ENCODE peak calls at places on chromosomes 6 and 20, in six cellular contexts. P, O, Z, I, X and B are unnamed samples.

GRCh38 chr20:29408034-29408695 is 1849.3 kb upstream of the DEFB115 start:
- DNase-seq in P (no peak), O (no peak), Z (no peak), I (no peak), X (no peak), B (no peak)

GRCh38 chr20:32737371-32738223 is 5.7 kb downstream of the COMMD7 start:
- DNase-seq in P (no peak), O (no peak), Z (no peak), I (no peak), X (no peak), B (peak; percentile 91)

GRCh38 chr6:170266061-170266825 is 24.6 kb downstream of the DLL1 start:
- DNase-seq in P (no peak), O (no peak), Z (peak; percentile 21), I (no peak), X (no peak), B (no peak)

GRCh38 chr20:23174821-23175220 is 88.7 kb upstream of the CD93 start:
- DNase-seq in P (no peak), O (no peak), Z (no peak), I (no peak), X (no peak), B (no peak)

GRCh38 chr6:25596928-25597818 is 54.8 kb upstream of the SCGN start:
- DNase-seq in P (no peak), O (no peak), Z (no peak), I (no peak), X (no peak), B (no peak)

GRCh38 chr6:85421963-85422362 is 27.9 kb upstream of the NT5E start:
- DNase-seq in P (no peak), O (no peak), Z (no peak), I (no peak), X (no peak), B (no peak)

GRCh38 chr6:134379086-134379485 is 61.2 kb upstream of the SGK1 start:
- DNase-seq in P (peak; percentile 86), O (no peak), Z (peak; percentile 60), I (no peak), X (no peak), B (no peak)

GRCh38 chr20:45406260-45407066 is 1.6 kb upstream of the DBNDD2 start:
- DNase-seq in P (peak; percentile 85), O (peak; percentile 94), Z (peak; percentile 83), I (no peak), X (peak; percentile 84), B (no peak)

GRCh38 chr20:2387180-2387577 is 6.5 kb downstream of the TGM6 start:
- DNase-seq in P (peak; percentile 74), O (no peak), Z (no peak), I (no peak), X (no peak), B (peak; percentile 43)

GRCh38 chr6:431986-432385 is 40.4 kb downstream of the IRF4 start:
- DNase-seq in P (no peak), O (no peak), Z (no peak), I (no peak), X (no peak), B (peak; percentile 38)

GRCh38 chr6:3341467-3341866 is 82.7 kb downstream of the PSMG4 start:
- DNase-seq in P (peak; percentile 54), O (no peak), Z (no peak), I (no peak), X (peak; percentile 60), B (peak; percentile 95)

GRCh38 chr6:114862809-114863208 is 520.0 kb upstream of the HS3ST5 start:
- DNase-seq in P (no peak), O (no peak), Z (no peak), I (no peak), X (no peak), B (peak; percentile 0)

GRCh38 chr6:132496519-132497180 is 16.3 kb downstream of the STX7 start:
- DNase-seq in P (no peak), O (no peak), Z (no peak), I (no peak), X (no peak), B (no peak)

GRCh38 chr6:154555075-154555677 is 44.7 kb upstream of the CNKSR3 start:
- DNase-seq in P (no peak), O (no peak), Z (no peak), I (no peak), X (no peak), B (no peak)

GRCh38 chr20:3081641-3082040 is 2.9 kb downstream of the AVP start:
- DNase-seq in P (no peak), O (no peak), Z (no peak), I (no peak), X (no peak), B (no peak)

GRCh38 chr6:152068622-152069261 is 261.3 kb downstream of the ESR1 start:
- DNase-seq in P (no peak), O (no peak), Z (no peak), I (no peak), X (no peak), B (no peak)

GRCh38 chr6:85449388-85449817 is 480 bp upstream of the NT5E start:
- DNase-seq in P (peak; percentile 63), O (no peak), Z (no peak), I (no peak), X (peak; percentile 33), B (peak; percentile 84)

GRCh38 chr6:138403324-138403800 is 661 bp upstream of the HEBP2 start:
- DNase-seq in P (no peak), O (peak; percentile 74), Z (peak; percentile 65), I (no peak), X (peak; percentile 57), B (peak; percentile 20)

GRCh38 chr6:129621252-129621651 is 88.7 kb downstream of the ARHGAP18 start:
- DNase-seq in P (no peak), O (no peak), Z (no peak), I (no peak), X (no peak), B (no peak)

GRCh38 chr20:707711-708110 is 32.1 kb upstream of the SCRT2 start:
- DNase-seq in P (no peak), O (peak; percentile 24), Z (no peak), I (peak; percentile 43), X (no peak), B (no peak)

GRCh38 chr20:63070301-63070625 is 63.5 kb upstream of the BHLHE23 start:
- DNase-seq in P (no peak), O (no peak), Z (peak; percentile 15), I (peak; percentile 52), X (no peak), B (no peak)

GRCh38 chr6:18363746-18364145 is 23.4 kb upstream of the RNF144B start:
- DNase-seq in P (no peak), O (no peak), Z (no peak), I (no peak), X (no peak), B (peak; percentile 29)

GRCh38 chr20:48926816-48927215 is 5.3 kb downstream of the ARFGEF2 start:
- DNase-seq in P (no peak), O (no peak), Z (no peak), I (no peak), X (no peak), B (no peak)

GRCh38 chr20:44692932-44693476 is 22.2 kb upstream of the CCN5 start:
- DNase-seq in P (no peak), O (peak; percentile 98), Z (no peak), I (peak; percentile 89), X (peak; percentile 86), B (peak; percentile 95)